ENCODE peak calls at places on chromosomes 16 and 17, in seven cellular contexts. K, R, B, U, A, T and V are unnamed samples.

GRCh38 chr16:84754353-84754856 is 54.6 kb downstream of the USP10 start:
- DNase-seq in K (peak; percentile 83), R (no peak), B (peak; percentile 85), U (peak; percentile 54), A (peak; percentile 88), T (peak; percentile 65), V (peak; percentile 61)

GRCh38 chr17:17841620-17842025 is 4.8 kb upstream of the SREBF1 start:
- DNase-seq in K (no peak), R (peak; percentile 90), B (no peak), U (no peak), A (no peak), T (peak; percentile 38), V (no peak)

GRCh38 chr17:29855686-29856085 is 74.3 kb downstream of the SSH2 start:
- DNase-seq in K (peak; percentile 77), R (no peak), B (peak; percentile 76), U (no peak), A (no peak), T (no peak), V (no peak)

GRCh38 chr16:64089697-64090096 is 1032.2 kb downstream of the CDH11 start:
- DNase-seq in K (no peak), R (no peak), B (peak; percentile 44), U (no peak), A (peak; percentile 77), T (no peak), V (no peak)

GRCh38 chr17:39393732-39394131 is 7.7 kb downstream of the FBXL20 start:
- DNase-seq in K (no peak), R (no peak), B (no peak), U (no peak), A (no peak), T (no peak), V (no peak)

GRCh38 chr17:8063761-8064589 is 23.5 kb downstream of the ALOX12B start:
- DNase-seq in K (no peak), R (peak; percentile 59), B (no peak), U (no peak), A (peak; percentile 73), T (no peak), V (no peak)

GRCh38 chr16:73878616-73879015 is 418.0 kb upstream of the PSMD7 start:
- DNase-seq in K (peak; percentile 28), R (no peak), B (peak; percentile 44), U (peak; percentile 32), A (peak; percentile 59), T (peak; percentile 77), V (peak; percentile 2)

GRCh38 chr17:59837362-59838195 is 55.2 kb downstream of the TUBD1 start:
- DNase-seq in K (peak; percentile 99), R (no peak), B (peak; percentile 100), U (peak; percentile 100), A (no peak), T (no peak), V (peak; percentile 100)

GRCh38 chr16:29021471-29021870 is 36.6 kb downstream of the LAT start:
- DNase-seq in K (no peak), R (no peak), B (no peak), U (no peak), A (no peak), T (no peak), V (no peak)

GRCh38 chr16:29030086-29030840 is 45.4 kb downstream of the LAT start:
- DNase-seq in K (no peak), R (peak; percentile 17), B (no peak), U (no peak), A (peak; percentile 5), T (no peak), V (peak; percentile 13)

GRCh38 chr17:51120357-51120738 is 320 bp downstream of the SPAG9 start:
- DNase-seq in K (no peak), R (no peak), B (no peak), U (no peak), A (peak; percentile 78), T (peak; percentile 63), V (peak; percentile 50)

GRCh38 chr17:73639322-73639721 is 4.9 kb downstream of the SDK2 start:
- DNase-seq in K (no peak), R (peak; percentile 29), B (no peak), U (no peak), A (no peak), T (no peak), V (no peak)

GRCh38 chr17:57138956-57139576 is 54.0 kb downstream of the AKAP1 start:
- DNase-seq in K (peak; percentile 32), R (no peak), B (no peak), U (no peak), A (no peak), T (no peak), V (no peak)

GRCh38 chr17:78401246-78401645 is 22.8 kb downstream of the PGS1 start:
- DNase-seq in K (no peak), R (no peak), B (peak; percentile 80), U (no peak), A (no peak), T (no peak), V (no peak)